ENCODE peak calls at places on chromosomes 11 and 22, in five cellular contexts. H is heart right ventricle, S is mucosa of descending colon, T is esophagus muscularis mucosa, C is suprapubic skin. G is an unnamed sample.
A peak's percentile ranks its signal among the peaks of the same experiment; 100 is the strongest.

GRCh38 chr22:49365910-49366309 is 461.8 kb downstream of the BRD1 start:
- DNase-seq in H (no peak), C (no peak), S (no peak), T (no peak), G (peak; percentile 26)

GRCh38 chr11:57407521-57407920 is 17.1 kb upstream of the PRG2 start:
- DNase-seq in H (no peak), T (no peak), S (no peak), C (no peak), G (no peak)

GRCh38 chr11:14065153-14065552 is 102.6 kb downstream of the SPON1 start:
- DNase-seq in H (no peak), S (no peak), C (no peak), T (no peak), G (no peak)

GRCh38 chr11:5247479-5248192 is 2.0 kb downstream of the HBG1 start:
- DNase-seq in H (no peak), C (no peak), T (no peak), S (no peak), G (no peak)

GRCh38 chr11:88569342-88569741 is 231.8 kb upstream of the CTSC start:
- DNase-seq in H (no peak), C (no peak), T (no peak), S (no peak), G (no peak)

GRCh38 chr11:8917157-8917820 is 6.3 kb downstream of the AKIP1 start:
- DNase-seq in C (no peak), T (no peak), H (no peak), S (no peak), G (no peak)

GRCh38 chr11:118605116-118605867 is 2.1 kb upstream of the PHLDB1 start:
- DNase-seq in C (no peak), T (peak; percentile 93), H (peak; percentile 66), S (no peak), G (no peak)

GRCh38 chr11:33957304-33957917 is 65.5 kb upstream of the LMO2 start:
- DNase-seq in H (no peak), T (no peak), S (no peak), C (no peak), G (no peak)

GRCh38 chr11:14645247-14645912 is 1.8 kb downstream of the PDE3B start:
- DNase-seq in C (no peak), T (no peak), S (no peak), H (no peak), G (no peak)

GRCh38 chr11:118265954-118266353 is 1.9 kb upstream of the MPZL2 start:
- DNase-seq in H (peak; percentile 18), C (no peak), S (peak; percentile 82), T (no peak), G (peak; percentile 73)

GRCh38 chr11:92311616-92312449 is 87.2 kb downstream of the FAT3 start:
- DNase-seq in H (no peak), S (no peak), C (no peak), T (peak; percentile 19), G (no peak)

GRCh38 chr11:65554057-65554818 is 3.9 kb downstream of the LTBP3 start:
- DNase-seq in C (no peak), H (no peak), T (no peak), S (no peak), G (no peak)

GRCh38 chr11:125313271-125314222 is 149.0 kb downstream of the PKNOX2 start:
- DNase-seq in S (no peak), H (no peak), C (no peak), T (no peak), G (no peak)

GRCh38 chr11:95337175-95337957 is 106.4 kb upstream of the SESN3 start:
- DNase-seq in C (peak; percentile 83), S (peak; percentile 61), T (peak; percentile 92), H (peak; percentile 68), G (peak; percentile 61)

GRCh38 chr22:36334081-36334831 is 53.5 kb downstream of the MYH9 start:
- DNase-seq in H (peak; percentile 52), T (no peak), C (no peak), S (no peak), G (peak; percentile 63)

GRCh38 chr22:44192098-44192810 is 11.5 kb downstream of the PARVG start:
- DNase-seq in H (no peak), T (no peak), S (peak; percentile 56), C (peak; percentile 64), G (no peak)

GRCh38 chr22:39242389-39242808 is 2.4 kb downstream of the PDGFB start:
- DNase-seq in C (no peak), H (peak; percentile 57), T (no peak), S (no peak), G (no peak)

GRCh38 chr22:30186535-30186934 is 60.0 kb downstream of the LIF start:
- DNase-seq in S (no peak), H (no peak), T (no peak), C (no peak), G (no peak)

GRCh38 chr22:16933274-16933923 is 74.6 kb downstream of the GAB4 start:
- DNase-seq in C (no peak), S (no peak), T (no peak), H (no peak), G (no peak)

GRCh38 chr11:4087551-4087950 is 7.0 kb upstream of the RRM1 start:
- DNase-seq in H (no peak), S (no peak), C (no peak), T (no peak), G (no peak)

GRCh38 chr11:115422013-115422697 is 82.1 kb downstream of the CADM1 start:
- DNase-seq in C (no peak), H (no peak), T (no peak), S (no peak), G (no peak)

GRCh38 chr11:134414036-134414731 is 2.1 kb upstream of the B3GAT1 start:
- DNase-seq in T (no peak), H (no peak), C (no peak), S (no peak), G (no peak)

GRCh38 chr11:20609727-20610707 is 10.6 kb downstream of the SLC6A5 start:
- DNase-seq in T (no peak), H (peak; percentile 78), S (peak; percentile 64), C (no peak), G (no peak)

GRCh38 chr22:43186272-43187170 is at the start of gene TTLL12:
- DNase-seq in S (peak; percentile 76), H (peak; percentile 72), C (no peak), T (no peak), G (no peak)

GRCh38 chr11:2913029-2913431 is 16.2 kb downstream of the PHLDA2 start:
- DNase-seq in C (no peak), S (no peak), H (no peak), T (no peak), G (no peak)

GRCh38 chr22:19798825-19799224 is 38.2 kb downstream of the TBX1 start:
- DNase-seq in T (no peak), S (peak; percentile 27), C (no peak), H (no peak), G (no peak)

GRCh38 chr22:46561435-46561905 is 24.1 kb upstream of the CELSR1 start:
- DNase-seq in S (no peak), T (no peak), C (no peak), H (no peak), G (peak; percentile 45)

GRCh38 chr22:30868663-30869385 is 99.8 kb downstream of the MORC2 start:
- DNase-seq in H (peak; percentile 10), C (peak; percentile 68), S (peak; percentile 25), T (no peak), G (no peak)

GRCh38 chr11:118156531-118157185 is 4.0 kb upstream of the SCN4B start:
- DNase-seq in S (no peak), C (no peak), T (no peak), H (no peak), G (no peak)

GRCh38 chr22:46073683-46074504 is 76.4 kb upstream of the PPARA start:
- DNase-seq in H (peak; percentile 51), T (no peak), S (peak; percentile 48), C (peak; percentile 83), G (peak; percentile 37)

GRCh38 chr22:23563111-23563510 is 17.0 kb downstream of the IGLL1 start:
- DNase-seq in S (no peak), C (no peak), T (no peak), H (no peak), G (no peak)

GRCh38 chr22:32531955-32532818 is 57.6 kb downstream of the FBXO7 start:
- DNase-seq in S (peak; percentile 72), T (no peak), C (peak; percentile 96), H (peak; percentile 92), G (no peak)

GRCh38 chr11:60777572-60777971 is 7.6 kb upstream of the MS4A10 start:
- DNase-seq in T (no peak), H (no peak), C (no peak), S (no peak), G (no peak)

GRCh38 chr11:9601041-9601875 is 27.8 kb downstream of the WEE1 start:
- DNase-seq in T (peak; percentile 90), H (no peak), S (no peak), C (peak; percentile 74), G (no peak)

GRCh38 chr11:58567889-58568512 is 7.7 kb downstream of the LPXN start:
- DNase-seq in C (no peak), H (no peak), S (no peak), T (no peak), G (no peak)

GRCh38 chr22:45271667-45272188 is 13.0 kb upstream of the UPK3A start:
- DNase-seq in H (peak; percentile 63), C (no peak), T (no peak), S (no peak), G (no peak)

GRCh38 chr11:128738942-128739341 is 45.1 kb downstream of the FLI1 start:
- DNase-seq in H (no peak), C (no peak), S (no peak), T (no peak), G (no peak)
- H3K4me1 ChIP-seq in H (peaks cover 33% of the 10 kb centered on the region), C (peaks cover 5% of the 10 kb centered on the region), S (peaks cover 3% of the 10 kb centered on the region), T (peaks cover 29% of the 10 kb centered on the region), G (no peaks in the 10 kb centered on the region)

GRCh38 chr11:87421422-87421821 is 383.7 kb downstream of the TMEM135 start:
- DNase-seq in T (peak; percentile 91), C (no peak), S (no peak), H (no peak), G (no peak)
- TF ChIP-seq CTCF in T (peak; percentile 79), C (peak; percentile 76), S (peak; percentile 39), H (peak; percentile 77), G (peak; percentile 71)

GRCh38 chr11:47527186-47527585 is 25.7 kb downstream of the CELF1 start:
- DNase-seq in S (no peak), C (no peak), T (no peak), H (no peak), G (no peak)
- H3K4me1 ChIP-seq in S (peaks cover 26% of the 10 kb centered on the region), C (peaks cover 42% of the 10 kb centered on the region), T (peaks cover 50% of the 10 kb centered on the region), H (peaks cover 43% of the 10 kb centered on the region), G (peaks cover 36% of the 10 kb centered on the region)

DNA sequence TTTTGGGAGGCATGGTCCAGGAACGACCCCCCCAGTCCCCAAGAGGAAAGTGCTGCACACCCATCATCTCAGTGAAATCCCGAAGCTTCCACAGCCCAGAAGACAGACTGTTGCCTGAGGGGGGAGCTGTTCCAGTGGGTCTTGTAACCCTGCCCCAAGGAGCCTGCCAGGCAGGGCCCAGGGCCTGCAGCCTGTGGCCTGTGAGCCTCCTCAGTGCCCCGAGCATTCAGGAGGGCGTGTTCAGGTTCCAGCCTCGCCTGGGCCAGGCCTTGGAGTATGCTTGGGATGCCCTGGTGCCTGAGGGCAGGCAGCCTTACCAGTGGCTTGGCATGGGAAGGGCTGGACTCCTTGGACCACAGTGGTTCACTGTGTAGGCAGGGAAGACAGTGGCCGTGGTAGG is 18.0 kb upstream of the CABP2 start:
- DNase-seq in C (no peak), T (no peak), S (no peak), H (no peak), G (no peak)
- TF ChIP-seq CTCF in C (no peak), T (no peak), S (no peak), H (no peak), G (no peak)

GRCh38 chr22:27439131-27439530 is 362.4 kb downstream of the MN1 start:
- DNase-seq in T (no peak), C (no peak), H (no peak), S (no peak), G (no peak)
- H3K4me1 ChIP-seq in T (peaks cover 11% of the 10 kb centered on the region), C (peaks cover 11% of the 10 kb centered on the region), H (peaks cover 8% of the 10 kb centered on the region), S (no peaks in the 10 kb centered on the region), G (peaks cover 8% of the 10 kb centered on the region)